ENCODE peak calls at places on chromosomes 11 and 22, in nine cellular contexts. K is Calu3; C is astrocyte of the spinal cord; I is activated CD8-positive, alpha-beta memory T cell treated with anti-CD3 and anti-CD28 coated beads for 1 hour; R is kidney glomerular epithelial cell; D is activated naive CD4-positive, alpha-beta T cell; Q is progenitor cell of endocrine pancreas; W is hypothalamus; F is KG1. P is an unnamed sample.

GRCh38 chr11:114280696-114281095 is 15.5 kb upstream of the NNMT start:
- DNase-seq in K (peak), C (peak), I (no peak), R (peak), D (no peak), Q (peak), W (peak), F (no peak), P (peak)

GRCh38 chr22:33957086-33957485 is 36.8 kb upstream of the LARGE1 start:
- DNase-seq in K (no peak), C (no peak), I (no peak), R (no peak), D (no peak), Q (no peak), W (no peak), F (no peak), P (no peak)

GRCh38 chr11:64146036-64146943 is 19.6 kb downstream of the MACROD1 start:
- DNase-seq in K (peak), C (no peak), I (peak), R (peak), D (peak), Q (no peak), W (peak), F (peak), P (no peak)

GRCh38 chr11:115803341-115803740 is 299.1 kb upstream of the CADM1 start:
- DNase-seq in K (no peak), C (no peak), I (no peak), R (no peak), D (no peak), Q (no peak), W (no peak), F (no peak), P (no peak)

GRCh38 chr11:120354779-120355178 is 18.6 kb downstream of the ARHGEF12 start:
- DNase-seq in K (no peak), C (no peak), I (no peak), R (no peak), D (no peak), Q (no peak), W (no peak), F (no peak), P (no peak)

GRCh38 chr11:66011239-66011784 is 496 bp upstream of the CST6 start:
- DNase-seq in K (peak), C (peak), I (no peak), R (peak), D (no peak), Q (no peak), W (no peak), F (no peak), P (peak)

GRCh38 chr11:86116386-86116726 is 47.5 kb upstream of the PICALM start:
- DNase-seq in K (peak), C (peak), I (no peak), R (peak), D (no peak), Q (no peak), W (no peak), F (no peak), P (peak)

GRCh38 chr22:33874206-33874605 is 46.1 kb downstream of the LARGE1 start:
- DNase-seq in K (no peak), C (no peak), I (no peak), R (no peak), D (no peak), Q (no peak), W (no peak), F (no peak), P (no peak)

GRCh38 chr11:107591446-107592236 is 694 bp downstream of the ELMOD1 start:
- DNase-seq in K (peak), C (peak), I (no peak), R (no peak), D (no peak), Q (peak), W (peak), F (no peak), P (peak)

GRCh38 chr22:20803696-20804324 is 29.9 kb downstream of the SERPIND1 start:
- DNase-seq in K (peak), C (peak), I (no peak), R (no peak), D (no peak), Q (peak), W (peak), F (no peak), P (peak)

GRCh38 chr11:127996825-127997224 is 590.5 kb downstream of the ETS1 start:
- DNase-seq in K (no peak), C (no peak), I (no peak), R (no peak), D (no peak), Q (no peak), W (no peak), F (no peak), P (no peak)

GRCh38 chr11:9745411-9746211 is 81.7 kb downstream of the SWAP70 start:
- DNase-seq in K (no peak), C (no peak), I (no peak), R (no peak), D (no peak), Q (no peak), W (no peak), F (no peak), P (no peak)

GRCh38 chr22:46730568-46731245 is 7.3 kb downstream of the CERK start:
- DNase-seq in K (no peak), C (no peak), I (no peak), R (no peak), D (no peak), Q (no peak), W (no peak), F (no peak), P (no peak)

GRCh38 chr11:12235945-12236743 is 125.8 kb downstream of the MICAL2 start:
- DNase-seq in K (no peak), C (peak), I (no peak), R (peak), D (no peak), Q (no peak), W (no peak), F (peak), P (peak)

GRCh38 chr11:107468596-107468995 is 11.0 kb upstream of the CWF19L2 start:
- DNase-seq in K (peak), C (peak), I (no peak), R (no peak), D (no peak), Q (no peak), W (no peak), F (no peak), P (no peak)

GRCh38 chr11:131980878-131981668 is 610.7 kb downstream of the NTM start:
- DNase-seq in K (no peak), C (no peak), I (no peak), R (no peak), D (no peak), Q (no peak), W (no peak), F (no peak), P (no peak)

GRCh38 chr11:123560001-123560400 is 94.4 kb downstream of the SCN3B start:
- DNase-seq in K (no peak), C (peak), I (no peak), R (no peak), D (no peak), Q (no peak), W (peak), F (no peak), P (no peak)

GRCh38 chr11:68381716-68382115 is 69.3 kb downstream of the LRP5 start:
- DNase-seq in K (no peak), C (no peak), I (no peak), R (no peak), D (no peak), Q (no peak), W (peak), F (no peak), P (no peak)

GRCh38 chr11:12234216-12234615 is 123.8 kb downstream of the MICAL2 start:
- DNase-seq in K (no peak), C (peak), I (no peak), R (no peak), D (no peak), Q (no peak), W (no peak), F (no peak), P (no peak)

GRCh38 chr22:42814215-42814614 is 42.9 kb downstream of the ARFGAP3 start:
- DNase-seq in K (no peak), C (no peak), I (no peak), R (no peak), D (no peak), Q (no peak), W (no peak), F (no peak), P (peak)

GRCh38 chr22:17410576-17410975 is 41.3 kb downstream of the CECR2 start:
- DNase-seq in K (no peak), C (no peak), I (no peak), R (no peak), D (no peak), Q (no peak), W (no peak), F (no peak), P (peak)

GRCh38 chr22:44664149-44664548 is 37.9 kb upstream of the PRR5 start:
- DNase-seq in K (no peak), C (peak), I (no peak), R (no peak), D (no peak), Q (no peak), W (peak), F (peak), P (peak)

GRCh38 chr11:109320595-109320994 is 101.4 kb upstream of the C11orf87 start:
- DNase-seq in K (no peak), C (peak), I (no peak), R (no peak), D (no peak), Q (no peak), W (no peak), F (no peak), P (peak)

GRCh38 chr11:8081591-8082021 is 595 bp downstream of the TUB start:
- DNase-seq in K (no peak), C (no peak), I (no peak), R (no peak), D (no peak), Q (no peak), W (no peak), F (no peak), P (no peak)

GRCh38 chr11:100942016-100942415 is 187.6 kb downstream of the PGR start:
- DNase-seq in K (no peak), C (no peak), I (no peak), R (no peak), D (no peak), Q (no peak), W (no peak), F (no peak), P (no peak)

GRCh38 chr11:44955019-44955738 is 4.5 kb upstream of the TP53I11 start:
- DNase-seq in K (peak), C (peak), I (no peak), R (peak), D (no peak), Q (no peak), W (no peak), F (no peak), P (peak)

GRCh38 chr11:10287140-10287539 is 6.9 kb downstream of the SBF2 start:
- DNase-seq in K (no peak), C (no peak), I (no peak), R (no peak), D (no peak), Q (no peak), W (no peak), F (no peak), P (no peak)

GRCh38 chr11:10770626-10771254 is 19.7 kb downstream of the CTR9 start:
- DNase-seq in K (peak), C (peak), I (no peak), R (no peak), D (no peak), Q (peak), W (peak), F (no peak), P (peak)

GRCh38 chr11:59206635-59207034 is 6.1 kb downstream of the MPEG1 start:
- DNase-seq in K (peak), C (no peak), I (no peak), R (peak), D (no peak), Q (no peak), W (peak), F (no peak), P (peak)

GRCh38 chr11:103326070-103326794 is 217.0 kb downstream of the DYNC2H1 start:
- DNase-seq in K (peak), C (peak), I (no peak), R (peak), D (no peak), Q (no peak), W (no peak), F (peak), P (peak)

GRCh38 chr22:18110194-18110943 is at the start of gene TUBA8:
- DNase-seq in K (peak), C (peak), I (no peak), R (peak), D (no peak), Q (peak), W (peak), F (no peak), P (no peak)

GRCh38 chr11:101759771-101760450 is 154.9 kb upstream of the CEP126 start:
- DNase-seq in K (no peak), C (no peak), I (no peak), R (peak), D (no peak), Q (no peak), W (no peak), F (no peak), P (peak)

GRCh38 chr11:74417860-74418508 is 19.8 kb upstream of the PGM2L1 start:
- DNase-seq in K (peak), C (no peak), I (no peak), R (no peak), D (no peak), Q (no peak), W (no peak), F (no peak), P (peak)

GRCh38 chr11:103534191-103534590 is 425.0 kb downstream of the DYNC2H1 start:
- DNase-seq in K (no peak), C (no peak), I (no peak), R (no peak), D (no peak), Q (no peak), W (no peak), F (no peak), P (no peak)

GRCh38 chr11:91160661-91161060 is 937.8 kb upstream of the CHORDC1 start:
- DNase-seq in K (no peak), C (no peak), I (no peak), R (no peak), D (no peak), Q (no peak), W (no peak), F (no peak), P (no peak)

GRCh38 chr22:28976588-28976987 is 85.0 kb downstream of the C22orf31 start:
- DNase-seq in K (no peak), C (peak), I (no peak), R (peak), D (no peak), Q (no peak), W (no peak), F (no peak), P (peak)

GRCh38 chr11:62602141-62603071 is 741 bp upstream of the MTA2 start:
- DNase-seq in K (peak), C (peak), I (no peak), R (no peak), D (no peak), Q (no peak), W (peak), F (no peak), P (no peak)